ENCODE peak calls at places on chromosomes 3 and 15, in seven cellular contexts. Q is transverse colon, A is K562, C is GM12878, J is suprapubic skin, P is SK-N-SH, X is HepG2. W is an unnamed sample. For H3K4me1, the result is how much of the 10 kb centered on the place peaks cover.

GRCh38 chr15:39130556-39131379 is 450.1 kb upstream of the THBS1 start:
- DNase-seq in Q (no peak), A (no peak), C (no peak), J (no peak), P (no peak), X (no peak), W (no peak)

GRCh38 chr3:197953881-197954280 is 3.9 kb downstream of the RPL35A start:
- DNase-seq in Q (no peak), A (no peak), C (no peak), J (no peak), P (no peak), X (no peak), W (no peak)

GRCh38 chr3:139732729-139733128 is 55.0 kb upstream of the NMNAT3 start:
- DNase-seq in Q (no peak), A (no peak), C (no peak), J (no peak), P (no peak), X (no peak), W (no peak)

GRCh38 chr3:54773251-54773650 is 154.6 kb downstream of the LRTM1 start:
- DNase-seq in Q (no peak), A (no peak), C (no peak), J (no peak), P (no peak), X (no peak), W (no peak)

GRCh38 chr3:52742418-52743041 is 28.2 kb downstream of the NEK4 start:
- DNase-seq in Q (no peak), A (peak), C (peak), J (no peak), P (peak), X (peak), W (no peak)

GRCh38 chr15:78242128-78242527 is 7.8 kb upstream of the ACSBG1 start:
- DNase-seq in Q (peak), A (peak), C (no peak), J (no peak), P (peak), X (peak), W (no peak)

GRCh38 chr3:169152319-169152718 is 511.2 kb downstream of the MECOM start:
- DNase-seq in Q (no peak), A (no peak), C (no peak), J (no peak), P (peak), X (no peak), W (peak)

GRCh38 chr15:80674245-80674614 is 20.9 kb upstream of the ABHD17C start:
- DNase-seq in Q (no peak), A (no peak), C (peak), J (no peak), P (no peak), X (no peak), W (no peak)

GRCh38 chr3:48445277-48445882 is 1.2 kb upstream of the ATRIP start:
- DNase-seq in Q (no peak), A (no peak), C (no peak), J (no peak), P (no peak), X (no peak), W (no peak)

GRCh38 chr3:197782230-197782629 is 8.8 kb upstream of the LRCH3 start:
- DNase-seq in Q (no peak), A (no peak), C (peak), J (no peak), P (no peak), X (no peak), W (no peak)

GRCh38 chr3:52429779-52430415 is 15.0 kb downstream of the SEMA3G start:
- DNase-seq in Q (no peak), A (no peak), C (no peak), J (no peak), P (peak), X (peak), W (no peak)

GRCh38 chr15:100131321-100132224 is 210.2 kb downstream of the ADAMTS17 start:
- DNase-seq in Q (peak), A (peak), C (no peak), J (no peak), P (no peak), X (peak), W (peak)

GRCh38 chr15:99755692-99756409 is 22.6 kb upstream of the LYSMD4 start:
- DNase-seq in Q (peak), A (peak), C (peak), J (no peak), P (peak), X (peak), W (peak)

GRCh38 chr15:92669432-92669831 is 13.9 kb upstream of the FAM174B start:
- DNase-seq in Q (no peak), A (no peak), C (no peak), J (no peak), P (no peak), X (no peak), W (no peak)

GRCh38 chr15:29089731-29090616 is 179.6 kb downstream of the NSMCE3 start:
- DNase-seq in Q (no peak), A (no peak), C (no peak), J (no peak), P (no peak), X (no peak), W (no peak)

GRCh38 chr15:96242761-96243160 is 87.7 kb upstream of the NR2F2 start:
- DNase-seq in Q (no peak), A (no peak), C (no peak), J (no peak), P (no peak), X (no peak), W (no peak)

GRCh38 chr3:71066849-71067261 is 516.7 kb downstream of the FOXP1 start:
- DNase-seq in Q (no peak), A (no peak), C (no peak), J (no peak), P (peak), X (no peak), W (no peak)

GRCh38 chr3:130892759-130893239 is 1.1 kb upstream of the ATP2C1 start:
- DNase-seq in Q (peak), A (peak), C (peak), J (no peak), P (peak), X (peak), W (peak)

GRCh38 chr15:78140296-78140695 is 8.9 kb upstream of the IDH3A start:
- DNase-seq in Q (no peak), A (no peak), C (no peak), J (no peak), P (no peak), X (no peak), W (no peak)

GRCh38 chr3:48493203-48493501 is 10.8 kb downstream of the SHISA5 start:
- DNase-seq in Q (no peak), A (no peak), C (no peak), J (no peak), P (no peak), X (no peak), W (no peak)

GRCh38 chr3:21795863-21796392 is 44.9 kb upstream of the ZNF385D start:
- DNase-seq in Q (no peak), A (no peak), C (no peak), J (no peak), P (no peak), X (no peak), W (no peak)

GRCh38 chr3:120203016-120203415 is 82.0 kb downstream of the GPR156 start:
- DNase-seq in Q (no peak), A (no peak), C (no peak), J (no peak), P (no peak), X (no peak), W (no peak)

GRCh38 chr15:101351736-101352135 is 56.7 kb upstream of the SNRPA1 start:
- DNase-seq in Q (no peak), A (no peak), C (no peak), J (no peak), P (no peak), X (no peak), W (no peak)

GRCh38 chr3:152444029-152444641 is 175.4 kb downstream of the MBNL1 start:
- DNase-seq in Q (no peak), A (no peak), C (peak), J (no peak), P (peak), X (peak), W (no peak)

GRCh38 chr3:128950223-128950938 is 43.5 kb downstream of the CFAP92 start:
- DNase-seq in Q (no peak), A (no peak), C (no peak), J (peak), P (peak), X (peak), W (no peak)

GRCh38 chr3:71599416-71599815 is 15.9 kb upstream of the FOXP1 start:
- DNase-seq in Q (no peak), A (no peak), C (no peak), J (no peak), P (no peak), X (no peak), W (no peak)

GRCh38 chr3:31483776-31484175 is 48.9 kb upstream of the STT3B start:
- DNase-seq in Q (no peak), A (no peak), C (no peak), J (no peak), P (no peak), X (no peak), W (no peak)

GRCh38 chr3:65819896-65820295 is 218.8 kb downstream of the MAGI1 start:
- DNase-seq in Q (no peak), A (no peak), C (no peak), J (no peak), P (no peak), X (no peak), W (no peak)

GRCh38 chr3:170801597-170801996 is 68.4 kb downstream of the RPL22L1 start:
- DNase-seq in Q (no peak), A (no peak), C (no peak), J (no peak), P (no peak), X (no peak), W (no peak)

GRCh38 chr3:143421556-143421955 is 302.0 kb downstream of the CHST2 start:
- DNase-seq in Q (no peak), A (no peak), C (no peak), J (no peak), P (no peak), X (no peak), W (no peak)

GRCh38 chr3:27943106-27943505 is 221.0 kb upstream of the EOMES start:
- DNase-seq in Q (no peak), A (no peak), C (no peak), J (no peak), P (no peak), X (peak), W (no peak)

GRCh38 chr3:56748663-56749231 is 53.0 kb downstream of the ARHGEF3 start:
- DNase-seq in Q (no peak), A (no peak), C (no peak), J (no peak), P (no peak), X (peak), W (no peak)

GRCh38 chr3:41792806-41793205 is 169.1 kb downstream of the ULK4 start:
- DNase-seq in Q (no peak), A (no peak), C (no peak), J (no peak), P (no peak), X (no peak), W (no peak)

GRCh38 chr15:89768071-89768500 is 8.0 kb upstream of the MESP2 start:
- DNase-seq in Q (peak), A (no peak), C (no peak), J (no peak), P (no peak), X (no peak), W (peak)

GRCh38 chr3:38067508-38068233 is 28.7 kb downstream of the DLEC1 start:
- DNase-seq in Q (no peak), A (no peak), C (no peak), J (no peak), P (no peak), X (no peak), W (no peak)

GRCh38 chr3:9808345-9809037 is 1.6 kb upstream of the TTLL3 start:
- DNase-seq in Q (peak), A (no peak), C (no peak), J (no peak), P (peak), X (peak), W (no peak)

GRCh38 chr15:72685925-72686794 is at the start of the genes BBS4 and HIGD2B:
- DNase-seq in Q (peak), A (peak), C (peak), J (peak), P (peak), X (peak), W (peak)

GRCh38 chr3:50568947-50569749 is at the start of gene HEMK1:
- DNase-seq in Q (peak), A (peak), C (peak), J (peak), P (peak), X (peak), W (peak)

GRCh38 chr3:5019411-5020261 is 40.4 kb downstream of the BHLHE40 start:
- DNase-seq in Q (peak), A (peak), C (no peak), J (no peak), P (no peak), X (no peak), W (peak)

GRCh38 chr3:5015056-5015455 is 35.8 kb downstream of the BHLHE40 start:
- DNase-seq in Q (no peak), A (no peak), C (no peak), J (no peak), P (no peak), X (no peak), W (no peak)

GRCh38 chr3:5014431-5014830 is 35.2 kb downstream of the BHLHE40 start:
- DNase-seq in Q (no peak), A (no peak), C (no peak), J (no peak), P (no peak), X (no peak), W (no peak)

GRCh38 chr3:5017953-5018531 is 38.8 kb downstream of the BHLHE40 start:
- DNase-seq in Q (peak), A (peak), C (no peak), J (peak), P (no peak), X (no peak), W (peak)

DNA sequence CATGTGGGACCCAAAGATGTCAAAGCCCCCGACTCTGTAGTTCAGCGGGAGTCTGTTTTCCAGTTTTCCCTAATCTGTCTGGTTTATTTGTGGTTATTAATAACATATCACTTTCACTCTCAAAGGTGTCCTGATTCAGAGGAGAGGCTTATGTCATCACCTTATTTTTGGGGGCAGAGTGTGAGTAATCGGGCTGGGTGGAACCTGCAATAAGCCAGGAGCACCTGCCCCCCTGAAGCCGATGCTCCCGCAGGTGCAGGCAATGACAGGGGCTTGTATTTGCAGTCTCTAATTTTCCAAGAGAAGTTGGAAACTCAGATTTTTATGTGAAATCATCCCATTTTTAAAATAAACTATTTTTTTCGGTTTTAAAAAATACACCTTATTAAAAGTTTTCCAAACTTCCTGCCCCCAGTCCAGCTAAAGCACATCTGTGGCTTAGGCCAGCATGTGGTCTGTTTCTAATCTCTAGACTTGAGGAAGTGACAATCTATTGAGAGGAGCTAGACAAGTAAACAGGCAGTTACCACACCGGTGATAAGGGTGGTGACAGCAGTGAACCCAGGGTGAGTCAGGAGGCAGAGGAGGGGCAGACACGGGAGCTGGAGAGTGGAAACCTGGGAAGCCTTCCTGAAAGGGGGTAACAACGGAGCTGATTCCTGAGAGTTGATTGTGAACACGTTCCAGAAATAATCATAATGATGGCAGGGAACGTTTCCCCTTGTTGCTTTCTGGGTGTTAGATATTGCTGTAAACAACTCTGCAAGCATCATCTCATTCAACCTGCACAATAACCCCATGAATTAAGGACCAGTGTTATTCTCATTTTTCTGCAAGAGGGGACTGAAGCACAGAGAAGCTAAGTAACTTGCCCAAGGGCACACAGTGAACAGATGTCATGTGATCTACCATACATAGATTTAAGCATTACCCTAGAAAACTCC is 37.3 kb downstream of the BHLHE40 start:
- DNase-seq in Q (peak), A (peak), C (no peak), J (no peak), P (no peak), X (peak), W (peak)
- H3K4me1 ChIP-seq in Q (under half), A (half or more), C (under half), J (half or more), P (under half), X (half or more), W (half or more)

GRCh38 chr3:14143826-14144225 is 19.0 kb downstream of the TMEM43 start:
- DNase-seq in Q (peak), A (no peak), C (no peak), J (no peak), P (no peak), X (peak), W (no peak)
- TF ChIP-seq POLR2AphosphoS5 in Q (peak), A (no peak), C (no peak), J (peak), P (no peak), X (no peak), W (peak)

GRCh38 chr15:74041311-74041756 is 41.0 kb downstream of the GOLGA6A start:
- DNase-seq in Q (no peak), A (no peak), C (no peak), J (no peak), P (no peak), X (no peak), W (no peak)

GRCh38 chr15:74039656-74040010 is 42.7 kb downstream of the GOLGA6A start:
- DNase-seq in Q (no peak), A (no peak), C (no peak), J (no peak), P (no peak), X (no peak), W (no peak)

GRCh38 chr15:74038707-74039655 is 43.4 kb downstream of the GOLGA6A start:
- DNase-seq in Q (no peak), A (peak), C (no peak), J (no peak), P (no peak), X (no peak), W (no peak)

GRCh38 chr15:74041777-74042435 is 40.4 kb downstream of the GOLGA6A start:
- DNase-seq in Q (no peak), A (peak), C (no peak), J (no peak), P (no peak), X (no peak), W (no peak)

DNA sequence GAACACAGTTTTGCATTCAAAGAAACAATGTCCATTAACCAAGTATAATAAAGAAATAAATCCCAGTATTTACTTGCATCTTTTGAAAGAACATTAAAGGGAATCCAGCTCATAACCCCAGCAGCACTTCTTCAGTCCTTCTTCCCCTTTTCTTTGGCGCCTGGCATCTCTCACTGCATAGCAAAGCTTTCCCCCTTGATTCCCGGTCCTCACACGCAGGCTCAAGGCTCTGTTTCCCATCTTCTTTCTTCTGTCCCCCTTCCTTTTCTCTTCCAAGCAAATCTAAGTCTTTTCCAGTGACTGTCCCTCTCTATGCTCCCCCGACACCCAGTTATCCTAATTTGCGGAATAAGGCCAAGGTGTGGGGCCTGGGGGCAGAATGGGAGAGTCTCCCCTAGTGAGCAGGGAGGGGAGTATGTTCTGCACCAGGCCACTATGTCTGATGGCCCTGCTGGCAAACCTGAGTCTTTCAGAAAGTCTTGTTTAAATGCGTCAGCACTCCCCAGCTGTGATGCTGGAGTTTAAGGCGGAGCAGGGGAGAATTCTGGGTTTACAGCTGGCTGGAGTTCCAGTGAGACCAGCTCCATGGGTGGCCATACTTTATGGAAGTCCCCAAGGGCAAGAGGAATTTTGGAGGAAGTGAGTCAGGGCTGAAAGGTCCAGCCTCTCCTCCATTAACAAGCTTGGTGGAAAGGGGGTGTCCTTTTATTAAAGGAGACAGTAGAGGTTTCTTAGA is 42.1 kb downstream of the GOLGA6A start:
- DNase-seq in Q (peak), A (peak), C (no peak), J (no peak), P (no peak), X (no peak), W (no peak)
- TF ChIP-seq EP300 in Q (no peak), A (no peak), C (no peak), J (no peak), P (no peak), X (no peak), W (no peak)

GRCh38 chr3:133494469-133494868 is 79.0 kb upstream of the CDV3 start:
- DNase-seq in Q (no peak), A (no peak), C (no peak), J (no peak), P (no peak), X (peak), W (no peak)
- H3K4me1 ChIP-seq in Q (under half), A (under half), C (under half), J (under half), P (under half), X (under half), W (under half)

DNA sequence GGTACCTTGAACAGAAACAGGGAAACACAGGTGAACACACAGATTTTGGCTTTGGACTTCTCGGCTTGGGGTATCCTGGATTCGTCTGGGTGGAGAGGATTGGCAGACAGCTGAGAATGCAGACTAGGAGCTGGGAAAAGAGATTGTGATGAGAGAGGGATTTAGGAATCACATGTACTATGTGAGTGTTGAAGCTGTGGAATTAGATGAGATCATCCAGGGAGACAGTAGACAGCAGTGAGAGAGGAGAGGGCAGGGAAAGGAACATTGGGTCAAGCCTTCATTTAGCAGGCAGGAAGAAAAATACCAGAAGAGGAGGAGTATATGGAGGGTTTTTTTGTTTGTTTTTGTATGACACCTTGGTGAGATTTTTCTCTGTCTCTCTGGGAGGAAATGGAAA is 262.1 kb upstream of the TBL1XR1 start:
- DNase-seq in Q (no peak), A (no peak), C (no peak), J (no peak), P (no peak), X (no peak), W (no peak)
- TF ChIP-seq POLR2AphosphoS5 in Q (peak), A (no peak), C (no peak), J (no peak), P (no peak), X (no peak), W (peak)

GRCh38 chr3:134771962-134772361 is 23.1 kb upstream of the EPHB1 start:
- DNase-seq in Q (no peak), A (no peak), C (no peak), J (no peak), P (no peak), X (no peak), W (no peak)
- TF ChIP-seq EP300 in Q (no peak), A (no peak), C (no peak), J (no peak), P (no peak), X (no peak), W (no peak)